ENCODE peak calls at places on chromosome 20, in eight cellular contexts. Z is psoas muscle, W is CD14-positive monocyte, V is MM.1S, D is astrocyte of the cerebellum, L is astrocyte of the spinal cord, R is fibroblast of the aortic adventitia, P is fibroblast of villous mesenchyme. I is an unnamed sample.

GRCh38 chr20:12748359-12748994 is 260.3 kb upstream of the SPTLC3 start:
- DNase-seq in V (peak), D (no peak), L (no peak), R (no peak), W (no peak), P (no peak), Z (no peak), I (no peak)

GRCh38 chr20:23255106-23255505 is 95.5 kb upstream of the NXT1 start:
- DNase-seq in V (no peak), L (no peak), R (no peak), Z (no peak), W (no peak), P (no peak), D (no peak), I (no peak)

GRCh38 chr20:23023621-23024187 is 11.4 kb upstream of the SSTR4 start:
- DNase-seq in P (no peak), V (no peak), L (no peak), Z (no peak), D (no peak), R (no peak), W (no peak), I (no peak)

GRCh38 chr20:53028337-53029007 is 56.3 kb downstream of the TSHZ2 start:
- DNase-seq in D (no peak), L (no peak), R (no peak), W (no peak), Z (no peak), V (no peak), P (no peak), I (no peak)

GRCh38 chr20:6999381-6999780 is 231.9 kb downstream of the BMP2 start:
- DNase-seq in R (no peak), P (no peak), Z (no peak), V (no peak), W (no peak), L (no peak), D (no peak), I (no peak)

GRCh38 chr20:17943343-17943742 is 25.3 kb downstream of the SNX5 start:
- DNase-seq in V (peak), W (no peak), R (no peak), Z (no peak), P (no peak), D (no peak), L (no peak), I (no peak)

GRCh38 chr20:64219730-64220129 is 35.8 kb upstream of the PCMTD2 start:
- DNase-seq in R (no peak), Z (no peak), P (no peak), W (no peak), V (no peak), D (no peak), L (no peak), I (no peak)

GRCh38 chr20:35116258-35116657 is 23.7 kb upstream of the TRPC4AP start:
- DNase-seq in Z (no peak), D (no peak), R (no peak), W (no peak), V (no peak), P (no peak), L (no peak), I (no peak)

GRCh38 chr20:4369119-4369797 is 352.5 kb upstream of the PRND start:
- DNase-seq in R (no peak), V (no peak), Z (no peak), P (no peak), L (no peak), W (no peak), D (no peak), I (no peak)

GRCh38 chr20:51650685-51651134 is 108.2 kb upstream of the NFATC2 start:
- DNase-seq in W (peak), V (no peak), P (peak), L (peak), Z (no peak), D (peak), R (peak), I (no peak)

GRCh38 chr20:17969884-17970409 is 1.1 kb downstream of the MGME1 start:
- DNase-seq in L (peak), V (peak), R (no peak), P (peak), D (no peak), Z (peak), W (peak), I (no peak)

GRCh38 chr20:40942015-40942414 is 86.6 kb upstream of the TOP1 start:
- DNase-seq in V (no peak), P (no peak), L (no peak), D (no peak), R (no peak), Z (no peak), W (no peak), I (no peak)

GRCh38 chr20:38878798-38879197 is 47.4 kb upstream of the FAM83D start:
- DNase-seq in L (peak), Z (no peak), R (peak), P (peak), D (peak), W (no peak), V (no peak), I (no peak)

GRCh38 chr20:46021361-46022359 is 7.4 kb upstream of the SLC12A5 start:
- DNase-seq in L (no peak), R (no peak), Z (no peak), W (no peak), D (no peak), P (peak), V (peak), I (no peak)

GRCh38 chr20:37939701-37940151 is 36.8 kb downstream of the VSTM2L start:
- DNase-seq in V (no peak), P (no peak), D (no peak), W (no peak), R (no peak), L (no peak), Z (no peak), I (no peak)

GRCh38 chr20:58843128-58843556 is 7.6 kb downstream of the GNAS-AS1 start:
- DNase-seq in P (no peak), Z (no peak), D (no peak), V (no peak), L (no peak), R (no peak), W (no peak), I (no peak)

GRCh38 chr20:59295531-59295930 is 4.9 kb upstream of the EDN3 start:
- DNase-seq in P (no peak), R (no peak), Z (no peak), V (no peak), W (no peak), L (no peak), D (no peak), I (no peak)

GRCh38 chr20:19073584-19074198 is 138.8 kb upstream of the SLC24A3 start:
- DNase-seq in Z (no peak), W (no peak), V (no peak), L (no peak), D (no peak), R (no peak), P (no peak), I (no peak)
- TF ChIP-seq CTCF in Z (peak), W (peak), V (peak), L (no peak), D (no peak), R (no peak), P (no peak), I (no peak)

GRCh38 chr20:36547186-36548005 is 6.1 kb downstream of the MYL9 start:
- DNase-seq in D (no peak), V (no peak), R (no peak), W (no peak), Z (no peak), L (no peak), P (no peak), I (no peak)

GRCh38 chr20:36546111-36546736 is 4.9 kb downstream of the MYL9 start:
- DNase-seq in L (no peak), Z (no peak), P (no peak), R (no peak), D (no peak), W (no peak), V (no peak), I (no peak)

GRCh38 chr20:36548704-36549627 is 7.6 kb downstream of the MYL9 start:
- DNase-seq in D (no peak), P (no peak), L (no peak), V (no peak), Z (no peak), R (no peak), W (no peak), I (no peak)

GRCh38 chr20:36549628-36549941 is 8.3 kb downstream of the MYL9 start:
- DNase-seq in D (no peak), Z (no peak), W (no peak), R (no peak), V (no peak), P (no peak), L (no peak), I (no peak)

GRCh38 chr20:36548006-36548315 is 6.6 kb downstream of the MYL9 start:
- DNase-seq in Z (no peak), V (no peak), P (no peak), L (no peak), R (no peak), W (no peak), D (no peak), I (no peak)
- TF ChIP-seq CTCF in Z (no peak), V (no peak), P (peak), L (peak), R (peak), W (no peak), D (peak), I (peak)

GRCh38 chr20:324177-325042 is 942 bp upstream of the SOX12 start:
- DNase-seq in V (peak), R (peak), D (no peak), L (peak), P (peak), W (no peak), Z (peak), I (no peak)
- TF ChIP-seq CTCF in V (peak), R (peak), D (peak), L (peak), P (peak), W (peak), Z (peak), I (no peak)

DNA sequence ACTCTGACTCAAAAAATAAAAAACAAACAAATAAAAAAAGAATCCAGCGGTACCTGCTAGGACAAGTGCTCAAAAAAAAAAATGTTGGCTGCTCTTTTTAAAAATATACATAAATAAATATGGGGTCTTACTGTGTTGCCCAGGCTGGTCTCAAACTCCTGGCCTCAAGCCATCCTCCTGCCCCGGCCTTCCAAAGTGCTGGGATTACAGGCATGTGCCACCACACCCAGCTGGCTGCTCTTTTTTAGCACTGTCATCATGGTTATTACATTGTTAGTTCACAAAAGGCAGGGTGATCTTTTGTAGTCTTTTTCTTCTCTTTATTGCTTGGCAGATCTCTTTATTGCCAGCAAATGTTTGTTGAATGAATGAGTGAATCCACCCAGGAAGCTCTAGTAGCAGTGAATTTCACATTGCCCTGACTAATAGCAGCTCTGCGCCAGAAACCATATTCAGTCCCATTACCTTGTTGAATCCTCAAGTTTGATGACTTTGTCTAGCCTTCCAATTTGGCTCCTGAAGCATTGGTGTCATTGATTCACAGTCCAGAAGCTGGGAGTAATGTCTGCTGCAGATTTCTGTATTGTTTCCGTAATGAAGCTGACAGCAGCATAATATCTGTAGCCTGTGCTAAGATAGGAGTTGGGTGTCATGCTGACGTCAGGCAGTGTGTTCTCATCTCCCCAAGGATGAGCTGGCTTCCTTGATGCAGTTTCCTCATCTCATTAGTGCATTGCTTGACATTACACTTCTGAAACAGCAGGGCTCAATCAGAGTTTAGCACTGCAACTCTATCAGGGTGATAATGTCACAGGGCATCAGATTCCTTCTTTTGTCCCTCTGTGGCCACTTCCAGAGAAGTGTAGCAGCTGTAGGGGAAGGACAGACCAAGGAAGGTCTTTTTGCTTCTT is 84.9 kb upstream of the TGM3 start:
- DNase-seq in P (peak), V (no peak), D (no peak), Z (peak), L (peak), R (peak), W (peak), I (no peak)
- TF ChIP-seq CTCF in P (no peak), V (no peak), D (no peak), Z (no peak), L (no peak), R (peak), W (peak), I (no peak)

GRCh38 chr20:56683077-56683865 is 54.2 kb downstream of the TFAP2C start:
- DNase-seq in W (no peak), V (no peak), P (no peak), Z (no peak), L (no peak), D (no peak), R (no peak), I (no peak)
- TF ChIP-seq CTCF in W (no peak), V (no peak), P (no peak), Z (no peak), L (no peak), D (no peak), R (no peak), I (no peak)

I was measured in HFF-Myc.